ENCODE peak calls at places on chromosome 10, in nine cellular contexts. X, T, Y, K, R, N, H, L and M are unnamed samples.

GRCh38 chr10:5343561-5343960 is 21.2 kb upstream of the UCN3 start:
- DNase-seq in X (no peak), T (no peak), Y (no peak), K (no peak), R (peak; percentile 4), N (no peak), H (no peak), L (no peak), M (no peak)

GRCh38 chr10:62443866-62444265 is 69.7 kb downstream of the ZNF365 start:
- DNase-seq in X (no peak), T (no peak), Y (no peak), K (no peak), R (peak; percentile 12), N (no peak), H (no peak), L (no peak), M (no peak)

GRCh38 chr10:21467633-21468032 is 57.8 kb downstream of the SKIDA1 start:
- DNase-seq in X (no peak), T (no peak), Y (no peak), K (no peak), R (no peak), N (no peak), H (no peak), L (no peak), M (no peak)

GRCh38 chr10:137031-137430 is 1.8 kb downstream of the ZMYND11 start:
- DNase-seq in X (peak; percentile 35), T (peak; percentile 53), Y (peak; percentile 35), K (no peak), R (peak; percentile 31), N (no peak), H (no peak), L (no peak), M (peak; percentile 28)

GRCh38 chr10:51651063-51651462 is 48.3 kb downstream of the CSTF2T start:
- DNase-seq in X (no peak), T (no peak), Y (no peak), K (no peak), R (peak; percentile 23), N (no peak), H (no peak), L (no peak), M (no peak)

GRCh38 chr10:71349401-71349800 is 30.3 kb downstream of the SLC29A3 start:
- DNase-seq in X (no peak), T (no peak), Y (no peak), K (no peak), R (no peak), N (no peak), H (no peak), L (no peak), M (no peak)

GRCh38 chr10:22159979-22160378 is 57.8 kb downstream of the EBLN1 start:
- DNase-seq in X (no peak), T (no peak), Y (no peak), K (no peak), R (no peak), N (no peak), H (no peak), L (no peak), M (no peak)

GRCh38 chr10:70348228-70348850 is 34.1 kb downstream of the LRRC20 start:
- DNase-seq in X (no peak), T (peak; percentile 38), Y (no peak), K (no peak), R (peak; percentile 34), N (no peak), H (no peak), L (no peak), M (no peak)

GRCh38 chr10:3886666-3887251 is 101.8 kb upstream of the KLF6 start:
- DNase-seq in X (no peak), T (no peak), Y (no peak), K (no peak), R (peak; percentile 99), N (peak; percentile 79), H (no peak), L (no peak), M (no peak)

GRCh38 chr10:132189016-132189415 is 2.3 kb downstream of the DPYSL4 start:
- DNase-seq in X (no peak), T (no peak), Y (no peak), K (no peak), R (no peak), N (no peak), H (no peak), L (no peak), M (no peak)

GRCh38 chr10:130065251-130065650 is 45.4 kb downstream of the C10orf143 start:
- DNase-seq in X (no peak), T (no peak), Y (no peak), K (no peak), R (no peak), N (no peak), H (no peak), L (no peak), M (no peak)

GRCh38 chr10:36766921-36767320 is 358.5 kb upstream of the ANKRD30A start:
- DNase-seq in X (no peak), T (no peak), Y (no peak), K (no peak), R (no peak), N (no peak), H (peak; percentile 78), L (no peak), M (no peak)